ENCODE peak calls at places on chromosomes 4 and X, in four cellular contexts. K is HCT116, B is HS-5, I is endothelial cell. C is an unnamed sample.

GRCh38 chr4:76654796-76655195 is 219.8 kb downstream of the SHROOM3 start:
- DNase-seq in K (no peak), B (no peak), I (no peak), C (no peak)

GRCh38 chr4:90845777-90846176 is 718.6 kb downstream of the CCSER1 start:
- DNase-seq in K (no peak), B (no peak), I (no peak), C (no peak)

GRCh38 chrX:38882894-38883620 is 81.8 kb downstream of the MID1IP1 start:
- DNase-seq in K (peak), B (peak), I (no peak), C (peak)

GRCh38 chr4:74632634-74633033 is 161.7 kb downstream of the BTC start:
- DNase-seq in K (peak), B (peak), I (no peak), C (peak)

GRCh38 chr4:163380703-163381102 is 37.0 kb downstream of the NPY5R start:
- DNase-seq in K (no peak), B (no peak), I (no peak), C (no peak)

GRCh38 chrX:53321216-53321942 is 40.0 kb upstream of the IQSEC2 start:
- DNase-seq in K (no peak), B (no peak), I (no peak), C (no peak)

GRCh38 chr4:119207051-119207450 is 5.5 kb upstream of the USP53 start:
- DNase-seq in K (no peak), B (peak), I (no peak), C (peak)

GRCh38 chr4:136863756-136864155 is 668.5 kb downstream of the PCDH18 start:
- DNase-seq in K (peak), B (no peak), I (peak), C (no peak)

GRCh38 chr4:52996261-52997131 is 134.4 kb downstream of the RASL11B start:
- DNase-seq in K (no peak), B (no peak), I (no peak), C (no peak)

GRCh38 chr4:663438-664428 is 10.3 kb downstream of the ATP5ME start:
- DNase-seq in K (no peak), B (no peak), I (peak), C (no peak)

GRCh38 chrX:13790206-13791131 is 26.4 kb downstream of the GPM6B start:
- DNase-seq in K (no peak), B (no peak), I (no peak), C (no peak)

GRCh38 chr4:48275247-48275646 is 5.6 kb upstream of the TEC start:
- DNase-seq in K (peak), B (no peak), I (peak), C (no peak)

GRCh38 chr4:15451181-15451865 is 18.4 kb upstream of the CC2D2A start:
- DNase-seq in K (no peak), B (no peak), I (no peak), C (no peak)

GRCh38 chr4:152255437-152255836 is 280.5 kb downstream of the FBXW7 start:
- DNase-seq in K (peak), B (peak), I (no peak), C (no peak)

GRCh38 chr4:76232681-76233080 is 18.8 kb upstream of the FAM47E start:
- DNase-seq in K (no peak), B (no peak), I (no peak), C (no peak)

GRCh38 chrX:111100191-111100590 is 4.2 kb downstream of the PAK3 start:
- DNase-seq in K (peak), B (no peak), I (peak), C (no peak)

GRCh38 chr4:61292322-61292721 is 92.2 kb downstream of the ADGRL3 start:
- DNase-seq in K (no peak), B (no peak), I (no peak), C (no peak)

GRCh38 chr4:119099227-119099910 is 36.3 kb upstream of the MYOZ2 start:
- DNase-seq in K (no peak), B (peak), I (no peak), C (peak)

GRCh38 chr4:176902710-176903323 is 110.1 kb upstream of the VEGFC start:
- DNase-seq in K (no peak), B (peak), I (no peak), C (no peak)

GRCh38 chrX:106606583-106606982 is 5.2 kb upstream of the RADX start:
- DNase-seq in K (no peak), B (no peak), I (no peak), C (no peak)

GRCh38 chrX:74422576-74423288 is 1.4 kb downstream of the SLC16A2 start:
- DNase-seq in K (no peak), B (no peak), I (peak), C (peak)

GRCh38 chr4:94877973-94878372 is 120.2 kb downstream of the BMPR1B start:
- DNase-seq in K (no peak), B (peak), I (no peak), C (no peak)

GRCh38 chr4:82419451-82419850 is 10.8 kb downstream of the HNRNPDL start:
- DNase-seq in K (no peak), B (no peak), I (no peak), C (no peak)

C was measured in AG09319.